ENCODE peak calls at places on chromosomes 6 and 20, in four cellular contexts. I is neural progenitor cell, B is testis, G is heart left ventricle. O is an unnamed sample. For H3K36me3, the result is how much of the 10 kb centered on the place peaks cover.

GRCh38 chr6:34143884-34144580 is 1.9 kb downstream of the GRM4 start:
- DNase-seq in I (peak), B (peak), G (no peak), O (no peak)

GRCh38 chr6:132411296-132411695 is 10.0 kb upstream of the MOXD1 start:
- DNase-seq in I (no peak), B (no peak), G (no peak), O (no peak)

GRCh38 chr20:2673453-2673852 is 9.4 kb upstream of the IDH3B start:
- DNase-seq in I (no peak), B (no peak), G (no peak), O (no peak)

GRCh38 chr20:5863040-5863811 is 87.1 kb downstream of the TRMT6 start:
- DNase-seq in I (no peak), B (peak), G (no peak), O (no peak)

GRCh38 chr20:39057911-39058310 is 95.8 kb downstream of the DHX35 start:
- DNase-seq in I (no peak), B (no peak), G (no peak), O (no peak)

GRCh38 chr6:127951172-127951995 is 50.5 kb upstream of the THEMIS start:
- DNase-seq in I (no peak), B (no peak), G (no peak), O (no peak)

GRCh38 chr6:43763133-43763797 is 6.7 kb upstream of the VEGFA start:
- DNase-seq in I (no peak), B (no peak), G (no peak), O (no peak)

GRCh38 chr20:9079038-9079731 is 10.3 kb downstream of the PLCB4 start:
- DNase-seq in I (no peak), B (no peak), G (no peak), O (no peak)

GRCh38 chr6:5968817-5969726 is 37.7 kb downstream of the NRN1 start:
- DNase-seq in I (no peak), B (peak), G (peak), O (no peak)

GRCh38 chr20:61925555-61926252 is 140.0 kb downstream of the TAF4 start:
- DNase-seq in I (no peak), B (no peak), G (no peak), O (peak)

GRCh38 chr6:13304580-13305255 is 23.6 kb downstream of the TBC1D7 start:
- DNase-seq in I (no peak), B (no peak), G (no peak), O (no peak)

GRCh38 chr6:125528614-125529013 is 220.8 kb upstream of the HEY2 start:
- DNase-seq in I (peak), B (no peak), G (no peak), O (no peak)

GRCh38 chr6:147297663-147298313 is 93.6 kb downstream of the STXBP5 start:
- DNase-seq in I (no peak), B (no peak), G (no peak), O (no peak)

GRCh38 chr20:43165611-43166010 is 24.1 kb downstream of the PTPRT start:
- DNase-seq in I (no peak), B (no peak), G (no peak), O (no peak)

GRCh38 chr6:106534564-106534982 is 94.7 kb downstream of the RTN4IP1 start:
- DNase-seq in I (no peak), B (no peak), G (no peak), O (no peak)

GRCh38 chr6:98894810-98895209 is 52.9 kb downstream of the FBXL4 start:
- DNase-seq in I (no peak), B (no peak), G (no peak), O (no peak)

GRCh38 chr20:57522380-57522973 is 2.5 kb downstream of the CTCFL start:
- DNase-seq in I (no peak), B (no peak), G (no peak), O (no peak)

GRCh38 chr20:6492396-6493055 is 275.0 kb upstream of the BMP2 start:
- DNase-seq in I (no peak), B (no peak), G (no peak), O (no peak)

GRCh38 chr20:53003420-53003819 is 31.3 kb downstream of the TSHZ2 start:
- DNase-seq in I (peak), B (no peak), G (no peak), O (no peak)

GRCh38 chr6:15020114-15020770 is 225.6 kb upstream of the JARID2 start:
- DNase-seq in I (no peak), B (no peak), G (no peak), O (no peak)

GRCh38 chr6:15017803-15018202 is 228.1 kb upstream of the JARID2 start:
- DNase-seq in I (no peak), B (no peak), G (no peak), O (no peak)

GRCh38 chr6:15014958-15015357 is 230.9 kb upstream of the JARID2 start:
- DNase-seq in I (no peak), B (no peak), G (no peak), O (no peak)

GRCh38 chr6:15016813-15017212 is 229.1 kb upstream of the JARID2 start:
- DNase-seq in I (no peak), B (no peak), G (no peak), O (no peak)

GRCh38 chr6:15017251-15017650 is 228.6 kb upstream of the JARID2 start:
- DNase-seq in I (peak), B (peak), G (no peak), O (no peak)
- H3K4me3 ChIP-seq in I (no peak), B (no peak), G (no peak), O (no peak)

GRCh38 chr6:151018035-151018434 is 152.5 kb downstream of the MTHFD1L start:
- DNase-seq in I (no peak), B (no peak), G (no peak), O (no peak)
- TF ChIP-seq CTCF in I (no peak), B (no peak), G (no peak), O (no peak)

GRCh38 chr6:15423286-15423957 is 177.6 kb downstream of the JARID2 start:
- DNase-seq in I (no peak), B (no peak), G (no peak), O (no peak)
- H3K36me3 ChIP-seq in I (under half), B (under half), G (under half), O (under half)

GRCh38 chr6:115747719-115748118 is 313.0 kb downstream of the FRK start:
- DNase-seq in I (no peak), B (no peak), G (no peak), O (no peak)
- H3K4me3 ChIP-seq in I (no peak), B (no peak), G (no peak), O (no peak)

O was measured in mucosa of descending colon.